ENCODE peak calls at places on chromosomes 16 and 17, in eight cellular contexts. One of them, this sample, is unnamed.

GRCh38 chr16:3149193-3149530 is 14.3 kb downstream of the ZNF213 start:
- DNase-seq in right lobe of liver: no peak
- DNase-seq in right atrium auricular region: no peak
- DNase-seq in A549: no peak
- DNase-seq in neural progenitor cell: no peak
- DNase-seq in mucosa of descending colon: no peak
- DNase-seq in cardiac muscle cell: no peak
- DNase-seq in uterus: no peak
- DNase-seq in this sample: no peak

GRCh38 chr17:35766903-35767510 is 6.3 kb downstream of the C17orf50 start:
- DNase-seq in A549: peak; percentile 85
- DNase-seq in neural progenitor cell: no peak
- DNase-seq in mucosa of descending colon: no peak
- DNase-seq in right lobe of liver: no peak
- DNase-seq in cardiac muscle cell: peak; percentile 60
- DNase-seq in right atrium auricular region: no peak
- DNase-seq in uterus: no peak
- DNase-seq in this sample: peak; percentile 62

GRCh38 chr16:79431923-79432322 is 168.6 kb downstream of the MAF start:
- DNase-seq in right atrium auricular region: no peak
- DNase-seq in mucosa of descending colon: no peak
- DNase-seq in neural progenitor cell: no peak
- DNase-seq in cardiac muscle cell: no peak
- DNase-seq in A549: no peak
- DNase-seq in uterus: no peak
- DNase-seq in right lobe of liver: no peak
- DNase-seq in this sample: no peak

GRCh38 chr16:76265434-76266045 is 11.7 kb upstream of the CNTNAP4 start:
- DNase-seq in neural progenitor cell: peak; percentile 67
- DNase-seq in cardiac muscle cell: no peak
- DNase-seq in uterus: no peak
- DNase-seq in A549: peak; percentile 3
- DNase-seq in mucosa of descending colon: peak; percentile 44
- DNase-seq in right lobe of liver: no peak
- DNase-seq in right atrium auricular region: no peak
- DNase-seq in this sample: peak; percentile 19

GRCh38 chr16:23682181-23682580 is 3.5 kb downstream of the PLK1 start:
- DNase-seq in uterus: no peak
- DNase-seq in A549: no peak
- DNase-seq in right atrium auricular region: no peak
- DNase-seq in mucosa of descending colon: no peak
- DNase-seq in cardiac muscle cell: no peak
- DNase-seq in right lobe of liver: no peak
- DNase-seq in neural progenitor cell: no peak
- DNase-seq in this sample: no peak

GRCh38 chr16:85349413-85350145 is 237.3 kb upstream of the CIBAR2 start:
- DNase-seq in neural progenitor cell: no peak
- DNase-seq in right lobe of liver: no peak
- DNase-seq in cardiac muscle cell: no peak
- DNase-seq in mucosa of descending colon: no peak
- DNase-seq in A549: no peak
- DNase-seq in uterus: no peak
- DNase-seq in right atrium auricular region: no peak
- DNase-seq in this sample: no peak

GRCh38 chr17:9402590-9403199 is 172.9 kb downstream of the STX8 start:
- DNase-seq in mucosa of descending colon: no peak
- DNase-seq in uterus: no peak
- DNase-seq in A549: peak; percentile 27
- DNase-seq in neural progenitor cell: peak; percentile 39
- DNase-seq in cardiac muscle cell: peak; percentile 13
- DNase-seq in right atrium auricular region: no peak
- DNase-seq in right lobe of liver: no peak
- DNase-seq in this sample: peak; percentile 31

GRCh38 chr17:18025596-18026407 is 13.2 kb downstream of the ATPAF2 start:
- DNase-seq in A549: no peak
- DNase-seq in uterus: no peak
- DNase-seq in neural progenitor cell: no peak
- DNase-seq in right atrium auricular region: no peak
- DNase-seq in mucosa of descending colon: no peak
- DNase-seq in cardiac muscle cell: no peak
- DNase-seq in right lobe of liver: no peak
- DNase-seq in this sample: no peak

GRCh38 chr16:88599092-88599733 is 29.0 kb downstream of the ZC3H18 start:
- DNase-seq in right lobe of liver: peak; percentile 81
- DNase-seq in mucosa of descending colon: peak; percentile 49
- DNase-seq in A549: no peak
- DNase-seq in cardiac muscle cell: no peak
- DNase-seq in neural progenitor cell: no peak
- DNase-seq in uterus: peak; percentile 71
- DNase-seq in right atrium auricular region: peak; percentile 89
- DNase-seq in this sample: peak; percentile 71

GRCh38 chr16:75420987-75421819 is 12.1 kb downstream of the CFDP1 start:
- DNase-seq in neural progenitor cell: peak; percentile 85
- DNase-seq in cardiac muscle cell: peak; percentile 80
- DNase-seq in uterus: peak; percentile 77
- DNase-seq in mucosa of descending colon: peak; percentile 83
- DNase-seq in right lobe of liver: peak; percentile 65
- DNase-seq in A549: no peak
- DNase-seq in right atrium auricular region: peak; percentile 81
- DNase-seq in this sample: peak; percentile 61

GRCh38 chr17:2202302-2202995 is 101.1 kb downstream of the SMG6 start:
- DNase-seq in A549: no peak
- DNase-seq in right atrium auricular region: peak; percentile 44
- DNase-seq in mucosa of descending colon: no peak
- DNase-seq in cardiac muscle cell: no peak
- DNase-seq in uterus: no peak
- DNase-seq in neural progenitor cell: no peak
- DNase-seq in right lobe of liver: no peak
- DNase-seq in this sample: no peak

GRCh38 chr17:46117850-46118696 is 75.2 kb downstream of the KANSL1 start:
- DNase-seq in cardiac muscle cell: no peak
- DNase-seq in neural progenitor cell: no peak
- DNase-seq in uterus: no peak
- DNase-seq in mucosa of descending colon: no peak
- DNase-seq in A549: no peak
- DNase-seq in right atrium auricular region: no peak
- DNase-seq in right lobe of liver: no peak
- DNase-seq in this sample: no peak
- H3K4me1 ChIP-seq in cardiac muscle cell: peaks cover 67% of the 10 kb centered on the region
- H3K4me1 ChIP-seq in neural progenitor cell: peaks cover 26% of the 10 kb centered on the region
- H3K4me1 ChIP-seq in uterus: no peaks in the 10 kb centered on the region
- H3K4me1 ChIP-seq in mucosa of descending colon: peaks cover 9% of the 10 kb centered on the region
- H3K4me1 ChIP-seq in A549: peaks cover 16% of the 10 kb centered on the region
- H3K4me1 ChIP-seq in right atrium auricular region: peaks cover 82% of the 10 kb centered on the region
- H3K4me1 ChIP-seq in right lobe of liver: peaks cover 49% of the 10 kb centered on the region
- H3K4me1 ChIP-seq in this sample: peaks cover 17% of the 10 kb centered on the region

GRCh38 chr16:5580320-5580719 is 482.7 kb upstream of the EEF2KMT start:
- DNase-seq in uterus: no peak
- DNase-seq in right atrium auricular region: no peak
- DNase-seq in neural progenitor cell: no peak
- DNase-seq in cardiac muscle cell: no peak
- DNase-seq in A549: no peak
- DNase-seq in right lobe of liver: no peak
- DNase-seq in mucosa of descending colon: no peak
- DNase-seq in this sample: no peak
- H3K4me3 ChIP-seq in uterus: no peak overlapping the region
- H3K4me3 ChIP-seq in right atrium auricular region: no peak overlapping the region
- H3K4me3 ChIP-seq in neural progenitor cell: no peak overlapping the region
- H3K4me3 ChIP-seq in cardiac muscle cell: no peak overlapping the region
- H3K4me3 ChIP-seq in A549: no peak overlapping the region
- H3K4me3 ChIP-seq in right lobe of liver: no peak overlapping the region
- H3K4me3 ChIP-seq in mucosa of descending colon: no peak overlapping the region
- H3K4me3 ChIP-seq in this sample: no peak overlapping the region

GRCh38 chr16:28200661-28201060 is 11.1 kb downstream of the XPO6 start:
- DNase-seq in mucosa of descending colon: no peak
- DNase-seq in right atrium auricular region: no peak
- DNase-seq in neural progenitor cell: no peak
- DNase-seq in uterus: no peak
- DNase-seq in cardiac muscle cell: no peak
- DNase-seq in right lobe of liver: no peak
- DNase-seq in A549: no peak
- DNase-seq in this sample: no peak

GRCh38 chr16:28204622-28205021 is 7.1 kb downstream of the XPO6 start:
- DNase-seq in right lobe of liver: no peak
- DNase-seq in right atrium auricular region: no peak
- DNase-seq in neural progenitor cell: no peak
- DNase-seq in A549: no peak
- DNase-seq in cardiac muscle cell: no peak
- DNase-seq in uterus: no peak
- DNase-seq in mucosa of descending colon: no peak
- DNase-seq in this sample: no peak

GRCh38 chr16:28204211-28204610 is 7.6 kb downstream of the XPO6 start:
- DNase-seq in uterus: no peak
- DNase-seq in neural progenitor cell: no peak
- DNase-seq in mucosa of descending colon: no peak
- DNase-seq in cardiac muscle cell: no peak
- DNase-seq in right lobe of liver: no peak
- DNase-seq in A549: no peak
- DNase-seq in right atrium auricular region: no peak
- DNase-seq in this sample: no peak

GRCh38 chr16:28205117-28205899 is 6.5 kb downstream of the XPO6 start:
- DNase-seq in right lobe of liver: no peak
- DNase-seq in right atrium auricular region: no peak
- DNase-seq in uterus: no peak
- DNase-seq in cardiac muscle cell: no peak
- DNase-seq in neural progenitor cell: no peak
- DNase-seq in A549: no peak
- DNase-seq in mucosa of descending colon: no peak
- DNase-seq in this sample: peak; percentile 55

DNA sequence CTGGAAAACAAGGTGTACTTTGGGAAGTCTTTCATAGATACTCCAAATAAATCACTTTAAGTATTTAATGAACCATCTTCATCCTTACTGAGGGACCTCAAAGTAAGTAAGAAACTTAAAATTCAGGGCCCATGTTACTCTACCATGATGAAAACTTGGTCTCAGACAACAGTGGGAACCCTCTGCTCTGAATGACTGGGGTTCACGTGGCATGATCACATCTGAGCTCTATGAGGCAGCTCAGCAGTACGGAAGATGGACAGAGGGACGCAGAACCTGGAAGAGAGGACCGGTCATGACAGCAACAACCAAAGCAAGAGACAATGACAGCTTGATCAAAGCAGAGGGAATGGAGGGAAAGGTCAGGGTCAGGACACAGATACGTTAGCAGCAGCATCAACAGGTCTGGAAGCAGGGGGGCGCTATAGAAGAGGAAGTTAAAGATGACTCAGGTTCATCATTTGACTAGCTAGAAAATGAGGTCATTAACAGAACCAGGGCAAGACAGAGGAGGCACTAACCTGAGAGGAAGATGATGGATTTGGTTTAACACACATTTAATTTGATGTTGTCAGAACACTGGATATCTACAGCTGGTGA is 9.5 kb downstream of the XPO6 start:
- DNase-seq in neural progenitor cell: no peak
- DNase-seq in right atrium auricular region: no peak
- DNase-seq in uterus: no peak
- DNase-seq in right lobe of liver: no peak
- DNase-seq in mucosa of descending colon: no peak
- DNase-seq in cardiac muscle cell: no peak
- DNase-seq in A549: no peak
- DNase-seq in this sample: no peak
- TF ChIP-seq CTCF in neural progenitor cell: no peak
- TF ChIP-seq CTCF in right atrium auricular region: no peak
- TF ChIP-seq CTCF in uterus: no peak
- TF ChIP-seq CTCF in right lobe of liver: no peak
- TF ChIP-seq CTCF in mucosa of descending colon: no peak
- TF ChIP-seq CTCF in cardiac muscle cell: no peak
- TF ChIP-seq CTCF in A549: no peak
- TF ChIP-seq CTCF in this sample: no peak

GRCh38 chr17:39816272-39816671 is 47.8 kb downstream of the IKZF3 start:
- DNase-seq in A549: no peak
- DNase-seq in right atrium auricular region: no peak
- DNase-seq in right lobe of liver: no peak
- DNase-seq in neural progenitor cell: no peak
- DNase-seq in cardiac muscle cell: no peak
- DNase-seq in mucosa of descending colon: no peak
- DNase-seq in uterus: no peak
- DNase-seq in this sample: no peak
- H3K4me1 ChIP-seq in A549: no peaks in the 10 kb centered on the region
- H3K4me1 ChIP-seq in right atrium auricular region: no peaks in the 10 kb centered on the region
- H3K4me1 ChIP-seq in right lobe of liver: peaks cover 8% of the 10 kb centered on the region
- H3K4me1 ChIP-seq in neural progenitor cell: peaks cover 9% of the 10 kb centered on the region
- H3K4me1 ChIP-seq in cardiac muscle cell: no peaks in the 10 kb centered on the region
- H3K4me1 ChIP-seq in mucosa of descending colon: peaks cover 3% of the 10 kb centered on the region
- H3K4me1 ChIP-seq in uterus: no peaks in the 10 kb centered on the region
- H3K4me1 ChIP-seq in this sample: no peaks in the 10 kb centered on the region

GRCh38 chr16:870856-871561 is 70.5 kb upstream of the GNG13 start:
- DNase-seq in cardiac muscle cell: no peak
- DNase-seq in neural progenitor cell: no peak
- DNase-seq in mucosa of descending colon: no peak
- DNase-seq in right atrium auricular region: no peak
- DNase-seq in A549: no peak
- DNase-seq in uterus: no peak
- DNase-seq in right lobe of liver: peak; percentile 44
- DNase-seq in this sample: no peak

GRCh38 chr16:873243-873661 is 72.7 kb upstream of the GNG13 start:
- DNase-seq in neural progenitor cell: no peak
- DNase-seq in cardiac muscle cell: no peak
- DNase-seq in mucosa of descending colon: no peak
- DNase-seq in right atrium auricular region: no peak
- DNase-seq in A549: no peak
- DNase-seq in uterus: no peak
- DNase-seq in right lobe of liver: peak; percentile 35
- DNase-seq in this sample: no peak

GRCh38 chr16:869823-870641 is 69.5 kb upstream of the GNG13 start:
- DNase-seq in cardiac muscle cell: no peak
- DNase-seq in uterus: no peak
- DNase-seq in A549: no peak
- DNase-seq in right atrium auricular region: no peak
- DNase-seq in right lobe of liver: peak; percentile 47
- DNase-seq in neural progenitor cell: no peak
- DNase-seq in mucosa of descending colon: no peak
- DNase-seq in this sample: no peak

GRCh38 chr16:872436-873242 is 72.1 kb upstream of the GNG13 start:
- DNase-seq in mucosa of descending colon: no peak
- DNase-seq in uterus: no peak
- DNase-seq in right lobe of liver: peak; percentile 35
- DNase-seq in cardiac muscle cell: no peak
- DNase-seq in A549: no peak
- DNase-seq in neural progenitor cell: no peak
- DNase-seq in right atrium auricular region: no peak
- DNase-seq in this sample: no peak

DNA sequence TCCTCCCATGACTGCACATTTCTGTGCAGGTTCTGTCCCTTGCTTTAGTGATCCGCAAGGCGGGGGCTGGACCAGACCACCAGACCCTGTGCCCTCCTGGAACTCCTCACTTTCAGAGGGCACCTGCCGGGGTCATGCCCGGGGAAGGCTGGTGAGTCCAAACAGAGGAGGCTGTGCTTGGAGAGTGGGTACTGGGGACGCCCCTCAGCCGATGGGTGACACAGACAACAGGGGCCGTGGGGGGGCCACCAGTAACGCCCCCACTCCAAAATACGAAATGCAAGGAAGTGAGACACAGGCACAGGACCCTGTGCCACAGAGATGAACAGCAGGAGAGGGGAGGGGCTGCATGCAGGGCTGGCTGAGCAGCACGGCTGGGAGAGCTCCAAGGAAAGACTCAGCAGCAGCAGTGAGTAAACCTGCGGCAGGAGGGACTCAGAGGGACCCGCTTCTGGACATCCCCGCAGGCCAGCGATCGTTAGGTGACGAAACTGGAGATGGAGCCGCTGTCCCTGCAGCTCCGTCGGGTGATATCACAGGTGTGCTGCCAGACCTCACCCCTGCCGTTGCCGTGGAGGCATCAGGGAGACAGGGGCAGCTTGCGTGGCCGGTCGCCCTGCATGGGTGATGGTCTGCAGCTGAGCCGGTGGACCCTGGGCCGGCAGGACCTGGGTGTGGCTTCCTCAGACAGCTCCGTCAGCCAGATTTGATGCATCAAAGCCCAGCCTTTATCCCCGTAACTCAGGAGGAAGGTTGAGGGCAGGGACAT is 71.2 kb upstream of the GNG13 start:
- DNase-seq in right atrium auricular region: no peak
- DNase-seq in A549: no peak
- DNase-seq in mucosa of descending colon: no peak
- DNase-seq in neural progenitor cell: no peak
- DNase-seq in uterus: no peak
- DNase-seq in cardiac muscle cell: no peak
- DNase-seq in right lobe of liver: peak; percentile 35
- DNase-seq in this sample: no peak
- H3K4me3 ChIP-seq in right atrium auricular region: no peak overlapping the region
- H3K4me3 ChIP-seq in A549: no peak overlapping the region
- H3K4me3 ChIP-seq in mucosa of descending colon: no peak overlapping the region
- H3K4me3 ChIP-seq in neural progenitor cell: no peak overlapping the region
- H3K4me3 ChIP-seq in uterus: no peak overlapping the region
- H3K4me3 ChIP-seq in cardiac muscle cell: no peak overlapping the region
- H3K4me3 ChIP-seq in right lobe of liver: no peak overlapping the region
- H3K4me3 ChIP-seq in this sample: no peak overlapping the region

This sample was measured in adrenal gland.